ENCODE peak calls at places on chromosomes 3 and 15, in four cellular contexts. L is HepG2, M is H1, O is NT2/D1. K is an unnamed sample.

GRCh38 chr3:45362768-45363167 is 25.6 kb upstream of the LARS2 start:
- DNase-seq in M (no peak), O (no peak), L (no peak), K (no peak)

GRCh38 chr15:25679492-25679891 is 183.6 kb downstream of the ATP10A start:
- DNase-seq in O (no peak), M (no peak), L (no peak), K (no peak)

GRCh38 chr3:121443456-121443855 is 102.3 kb downstream of the POLQ start:
- DNase-seq in M (no peak), O (no peak), L (no peak), K (no peak)

GRCh38 chr15:89043031-89044002 is 44.9 kb upstream of the ABHD2 start:
- DNase-seq in O (no peak), M (no peak), L (no peak), K (no peak)

GRCh38 chr3:58082047-58082446 is 73.8 kb downstream of the FLNB start:
- DNase-seq in O (no peak), M (no peak), L (no peak), K (no peak)

GRCh38 chr15:91871138-91871537 is 17.6 kb downstream of the SLCO3A1 start:
- DNase-seq in M (no peak), O (no peak), L (no peak), K (no peak)

GRCh38 chr3:114171677-114172076 is 7.2 kb downstream of the DRD3 start:
- DNase-seq in M (no peak), L (no peak), O (no peak), K (no peak)

GRCh38 chr3:18234717-18235335 is 190.3 kb downstream of the SATB1 start:
- DNase-seq in M (no peak), L (no peak), O (no peak), K (no peak)

GRCh38 chr15:100596792-100597191 is 5.2 kb downstream of the LINS1 start:
- DNase-seq in M (no peak), L (no peak), O (no peak), K (no peak)

GRCh38 chr3:118970819-118971218 is 63.8 kb downstream of the IGSF11 start:
- DNase-seq in M (no peak), O (no peak), L (no peak), K (no peak)

GRCh38 chr15:81418891-81419290 is 44.9 kb upstream of the TMC3 start:
- DNase-seq in M (no peak), O (no peak), L (no peak), K (no peak)

GRCh38 chr3:50174947-50175524 is 16.4 kb upstream of the GNAT1 start:
- DNase-seq in O (no peak), M (no peak), L (no peak), K (no peak)

GRCh38 chr3:62142280-62142679 is 231.1 kb downstream of the FEZF2 start:
- DNase-seq in O (no peak), L (no peak), M (no peak), K (no peak)

GRCh38 chr3:111045564-111045963 is 26.1 kb upstream of the NECTIN3 start:
- DNase-seq in L (no peak), M (no peak), O (no peak), K (no peak)

GRCh38 chr15:55230051-55230670 is 33.4 kb upstream of the RSL24D1 start:
- DNase-seq in O (no peak), M (no peak), L (no peak), K (no peak)

GRCh38 chr15:58546635-58547627 is 115.1 kb downstream of the LIPC start:
- DNase-seq in M (no peak), O (no peak), L (peak; percentile 83), K (no peak)

GRCh38 chr3:13199006-13199776 is 126.0 kb upstream of the IQSEC1 start:
- DNase-seq in L (no peak), M (no peak), O (no peak), K (no peak)

GRCh38 chr15:39854161-39854560 is 65.9 kb downstream of the GPR176 start:
- DNase-seq in L (no peak), O (no peak), M (no peak), K (no peak)

GRCh38 chr3:120838441-120839091 is 69.4 kb upstream of the STXBP5L start:
- DNase-seq in M (no peak), O (no peak), L (no peak), K (no peak)

GRCh38 chr15:61951949-61952348 is 108.3 kb downstream of the VPS13C start:
- DNase-seq in M (no peak), L (no peak), O (no peak), K (no peak)

GRCh38 chr15:70095387-70096214 is 2.1 kb downstream of the TLE3 start:
- DNase-seq in L (no peak), O (no peak), M (no peak), K (peak; percentile 33)

GRCh38 chr3:57434041-57434440 is 110.1 kb downstream of the DNAH12 start:
- DNase-seq in L (peak; percentile 69), O (peak; percentile 23), M (no peak), K (peak; percentile 41)

GRCh38 chr3:42819351-42819965 is 10.2 kb downstream of the ACKR2 start:
- DNase-seq in L (peak; percentile 78), M (no peak), O (no peak), K (peak; percentile 55)

GRCh38 chr3:99637381-99638111 is 848 bp upstream of the COL8A1 start:
- DNase-seq in O (no peak), L (no peak), M (no peak), K (peak; percentile 19)

GRCh38 chr15:67480741-67481140 is 40.2 kb upstream of the C15orf61 start:
- DNase-seq in O (no peak), M (no peak), L (no peak), K (no peak)

GRCh38 chr3:94162700-94163099 is 99.8 kb downstream of the NSUN3 start:
- DNase-seq in L (peak; percentile 13), M (no peak), O (no peak), K (no peak)

DNA sequence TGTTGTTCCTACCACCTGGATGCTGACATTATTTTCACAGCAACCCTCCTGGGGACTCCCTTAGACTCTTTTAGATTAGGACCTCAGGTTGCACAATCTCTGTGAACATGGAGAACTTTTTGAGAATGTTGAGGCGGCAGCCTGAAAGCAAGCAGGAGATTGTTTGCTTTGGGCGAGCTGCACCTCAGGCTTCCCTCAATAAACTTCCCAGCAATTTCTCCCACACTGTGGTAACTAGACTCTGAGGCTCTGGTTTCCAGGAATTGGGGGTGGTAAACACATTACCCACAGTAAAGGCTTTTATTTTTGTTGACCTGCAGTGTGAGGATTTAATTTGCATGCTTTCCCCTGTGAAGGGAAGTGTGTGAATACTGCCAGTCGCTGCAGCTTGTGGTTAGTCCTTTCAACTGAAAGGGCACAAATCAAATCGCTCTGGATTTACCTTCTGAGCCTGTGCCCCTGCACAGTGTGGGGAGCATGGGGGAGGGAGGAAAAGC is 35.2 kb upstream of the SIAH2 start:
- DNase-seq in O (peak; percentile 61), M (no peak), L (peak; percentile 49), K (no peak)
- TF ChIP-seq SUZ12 in O (no peak), M (no peak), L (no peak), K (no peak)

DNA sequence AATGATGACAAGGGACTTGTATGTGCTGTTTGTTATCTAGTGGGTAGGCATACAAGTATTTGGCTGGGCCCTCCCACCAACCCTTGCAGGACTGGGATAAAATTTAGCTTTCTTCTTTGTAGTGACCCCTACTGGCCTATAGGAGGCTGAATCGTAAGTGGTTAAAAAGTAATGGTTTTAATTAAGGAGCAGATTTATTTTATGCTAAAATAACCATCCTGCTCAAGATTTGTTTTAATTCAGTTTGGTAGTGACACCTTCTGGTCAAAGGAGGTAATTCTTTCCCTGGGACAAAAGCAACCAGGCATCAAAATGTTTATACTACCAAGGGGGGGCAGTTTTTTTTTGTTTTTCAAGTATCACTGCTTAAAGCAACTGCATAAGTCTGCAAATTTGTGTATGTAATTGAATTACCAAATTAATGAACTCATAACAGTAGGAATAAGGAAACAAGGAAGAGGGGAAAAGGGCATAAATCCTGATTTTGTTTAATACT is 70.7 kb downstream of the TOP2B start:
- DNase-seq in M (no peak), L (peak; percentile 30), O (no peak), K (peak; percentile 48)
- TF ChIP-seq SUZ12 in M (no peak), L (no peak), O (no peak), K (no peak)

DNA sequence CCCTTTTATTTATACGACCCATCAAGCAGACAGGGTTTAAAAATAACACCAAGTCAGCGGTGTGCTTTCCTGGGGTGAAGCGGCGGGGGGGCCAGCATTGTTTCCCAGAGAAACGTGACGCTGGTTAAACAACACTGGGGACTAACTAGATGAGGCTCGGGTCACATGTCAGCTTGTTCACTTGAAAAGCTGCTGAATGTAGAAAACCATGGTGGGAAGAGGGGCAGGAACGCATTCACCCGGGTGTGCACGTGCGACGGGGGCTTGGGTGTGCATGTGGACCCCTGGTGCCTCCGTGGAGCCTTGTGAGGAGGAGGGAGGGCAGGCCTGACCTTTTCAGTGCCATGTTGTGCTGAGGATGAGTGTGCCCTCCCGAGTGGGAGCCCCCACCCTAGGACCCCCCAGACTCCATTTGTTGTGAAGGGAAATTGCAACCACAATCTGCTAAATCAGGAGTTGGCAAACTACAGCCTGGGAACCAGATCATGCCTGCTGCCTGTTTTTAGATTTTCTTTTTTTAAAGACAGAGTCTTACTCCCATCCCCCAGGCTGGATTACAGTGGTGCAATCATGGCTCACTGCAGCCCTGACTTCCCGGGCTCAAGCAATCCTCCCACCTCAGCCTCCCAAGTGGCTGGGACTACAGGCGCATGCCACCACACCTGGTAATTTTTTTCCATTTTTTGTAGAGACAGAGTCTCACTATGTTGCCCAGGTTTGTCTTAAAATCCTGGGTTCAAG is 70.4 kb upstream of the CMTM7 start:
- DNase-seq in M (no peak), L (no peak), O (no peak), K (peak; percentile 41)
- TF ChIP-seq SUZ12 in M (no peak), L (no peak), O (no peak), K (no peak)

GRCh38 chr3:65899226-65899625 is 139.5 kb downstream of the MAGI1 start:
- DNase-seq in M (no peak), O (no peak), L (no peak), K (no peak)
- TF ChIP-seq SUZ12 in M (no peak), O (no peak), L (no peak), K (no peak)

DNA sequence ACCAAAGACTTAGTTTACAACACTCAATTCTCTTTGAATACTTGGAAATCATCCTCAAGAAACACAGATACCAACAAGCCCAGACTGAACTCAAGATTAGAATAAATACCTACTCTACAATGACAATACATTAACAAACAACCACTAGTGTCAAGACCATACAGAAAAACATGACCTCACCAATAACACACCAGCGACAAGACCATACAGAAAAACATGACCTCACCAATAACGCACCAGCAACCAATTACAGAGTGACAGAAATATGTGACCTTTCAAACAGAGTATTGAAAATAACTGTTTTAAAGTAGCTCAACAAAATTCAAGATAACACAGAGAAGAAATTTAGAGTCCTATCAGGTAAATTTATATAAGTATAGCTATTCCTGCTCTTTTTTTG is 876.0 kb downstream of the EPHA3 start:
- DNase-seq in M (no peak), L (no peak), O (no peak), K (no peak)
- TF ChIP-seq SUZ12 in M (no peak), L (no peak), O (no peak), K (no peak)